ENCODE peak calls at places on chromosomes 3 and 15, in four cellular contexts. V is A549, M is HepG2, B is K562. L is an unnamed sample.

GRCh38 chr3:40018369-40018768 is 209.0 kb downstream of the MYRIP start:
- DNase-seq in M (no peak), B (no peak), V (no peak), L (no peak)

GRCh38 chr15:65857718-65858402 is 11.4 kb upstream of the RAB11A start:
- DNase-seq in B (no peak), V (no peak), M (no peak), L (no peak)

GRCh38 chr3:17771177-17772048 is 29.0 kb upstream of the TBC1D5 start:
- DNase-seq in B (peak; percentile 89), V (peak; percentile 23), M (no peak), L (no peak)

GRCh38 chr15:101406796-101407195 is 82.7 kb downstream of the PCSK6 start:
- DNase-seq in M (no peak), B (no peak), V (no peak), L (no peak)

GRCh38 chr15:23835944-23836343 is 148.8 kb upstream of the NDN start:
- DNase-seq in B (no peak), M (no peak), V (peak; percentile 10), L (no peak)

GRCh38 chr3:14202874-14203520 is 24.4 kb downstream of the LSM3 start:
- DNase-seq in V (no peak), B (no peak), M (no peak), L (no peak)

GRCh38 chr15:58686286-58686685 is 63.2 kb downstream of the ADAM10 start:
- DNase-seq in V (no peak), M (no peak), B (no peak), L (no peak)

GRCh38 chr15:58362262-58362922 is 69.4 kb upstream of the LIPC start:
- DNase-seq in M (no peak), V (no peak), B (no peak), L (no peak)

GRCh38 chr3:33317963-33318708 is 40.9 kb downstream of the FBXL2 start:
- DNase-seq in B (no peak), V (peak; percentile 31), M (peak; percentile 18), L (no peak)

GRCh38 chr3:196341142-196341541 is 3.0 kb upstream of the TM4SF19 start:
- DNase-seq in B (peak; percentile 37), V (no peak), M (no peak), L (peak; percentile 72)

GRCh38 chr15:31352283-31352880 is 25.7 kb downstream of the KLF13 start:
- DNase-seq in V (no peak), B (no peak), M (no peak), L (peak; percentile 4)

GRCh38 chr3:72011495-72011894 is 226.5 kb upstream of the PROK2 start:
- DNase-seq in M (no peak), V (no peak), B (no peak), L (peak; percentile 62)

GRCh38 chr15:49895337-49896223 is 223.5 kb downstream of the ATP8B4 start:
- DNase-seq in B (no peak), V (no peak), M (no peak), L (peak; percentile 19)

GRCh38 chr3:170785454-170785853 is 84.5 kb downstream of the RPL22L1 start:
- DNase-seq in B (no peak), V (no peak), M (no peak), L (no peak)

GRCh38 chr3:34070831-34071230 is 272.4 kb downstream of the PDCD6IP start:
- DNase-seq in V (no peak), M (no peak), B (no peak), L (no peak)

GRCh38 chr15:90941038-90941437 is 6.0 kb downstream of the UNC45A start:
- DNase-seq in M (no peak), B (no peak), V (no peak), L (no peak)

GRCh38 chr15:90946941-90947576 is 7.6 kb upstream of the RCCD1 start:
- DNase-seq in V (no peak), B (peak; percentile 58), M (no peak), L (no peak)

GRCh38 chr15:90939756-90940155 is 4.7 kb downstream of the UNC45A start:
- DNase-seq in M (no peak), V (no peak), B (no peak), L (no peak)

GRCh38 chr15:90946538-90946937 is 8.1 kb upstream of the RCCD1 start:
- DNase-seq in M (no peak), B (no peak), V (no peak), L (no peak)

GRCh38 chr15:90942354-90943120 is 7.5 kb downstream of the UNC45A start:
- DNase-seq in V (no peak), M (no peak), B (no peak), L (no peak)
- TF ChIP-seq MAZ in V (no peak), M (no peak), B (no peak), L (no peak)

GRCh38 chr15:88637841-88638625 is 783 bp upstream of the ISG20 start:
- DNase-seq in B (peak; percentile 15), M (peak; percentile 78), V (no peak), L (no peak)

GRCh38 chr15:88645171-88646087 is 6.6 kb downstream of the ISG20 start:
- DNase-seq in V (no peak), B (no peak), M (no peak), L (no peak)

GRCh38 chr15:88638626-88639372 is at the start of gene ISG20:
- DNase-seq in B (peak; percentile 95), M (peak; percentile 95), V (peak; percentile 98), L (peak; percentile 99)

GRCh38 chr15:88644741-88645140 is 5.9 kb downstream of the ISG20 start:
- DNase-seq in M (no peak), B (no peak), V (no peak), L (no peak)

DNA sequence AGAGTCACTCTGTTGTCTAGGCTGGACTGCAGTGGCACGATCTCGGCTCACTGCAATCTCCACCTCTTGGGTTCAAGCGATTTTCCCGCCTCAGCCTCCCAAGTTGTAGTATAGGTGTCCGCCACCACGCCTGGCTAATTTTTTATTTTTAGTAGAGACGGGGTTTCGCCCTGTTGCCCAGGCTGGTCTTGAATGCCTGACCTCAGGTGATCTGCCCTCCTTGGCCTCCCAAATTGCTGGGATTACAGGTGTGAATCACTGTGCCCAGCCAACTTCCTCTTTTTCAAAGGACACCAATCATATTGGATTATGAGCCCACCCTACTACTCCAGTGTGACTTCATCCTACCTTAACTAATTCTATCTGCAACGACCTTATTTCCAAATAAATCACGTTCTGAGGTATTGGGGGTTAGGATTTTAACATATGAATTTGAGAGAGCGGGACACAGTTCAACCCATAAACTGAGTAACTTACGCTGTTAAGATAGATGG is 3.2 kb downstream of the ISG20 start:
- DNase-seq in M (no peak), B (no peak), V (no peak), L (no peak)
- TF ChIP-seq MAZ in M (no peak), B (no peak), V (no peak), L (no peak)

GRCh38 chr15:64844576-64845140 is 2.9 kb downstream of the PLEKHO2 start:
- DNase-seq in B (no peak), V (no peak), M (no peak), L (no peak)
- TF ChIP-seq MAZ in B (no peak), V (no peak), M (no peak), L (no peak)

GRCh38 chr3:48694610-48695051 is 8.9 kb upstream of the NCKIPSD start:
- DNase-seq in B (no peak), V (peak; percentile 25), M (no peak), L (peak; percentile 85)
- TF ChIP-seq MAZ in B (no peak), V (no peak), M (no peak), L (peak; percentile 92)

GRCh38 chr3:73552700-73553099 is 72.0 kb downstream of the PDZRN3 start:
- DNase-seq in V (no peak), M (no peak), B (no peak), L (peak; percentile 88)

GRCh38 chr3:73549071-73549600 is 75.6 kb downstream of the PDZRN3 start:
- DNase-seq in M (no peak), B (no peak), V (no peak), L (no peak)

GRCh38 chr3:73546961-73547360 is 77.8 kb downstream of the PDZRN3 start:
- DNase-seq in B (no peak), M (no peak), V (no peak), L (peak; percentile 96)

GRCh38 chr3:73550011-73550410 is 74.7 kb downstream of the PDZRN3 start:
- DNase-seq in M (no peak), V (no peak), B (no peak), L (no peak)

DNA sequence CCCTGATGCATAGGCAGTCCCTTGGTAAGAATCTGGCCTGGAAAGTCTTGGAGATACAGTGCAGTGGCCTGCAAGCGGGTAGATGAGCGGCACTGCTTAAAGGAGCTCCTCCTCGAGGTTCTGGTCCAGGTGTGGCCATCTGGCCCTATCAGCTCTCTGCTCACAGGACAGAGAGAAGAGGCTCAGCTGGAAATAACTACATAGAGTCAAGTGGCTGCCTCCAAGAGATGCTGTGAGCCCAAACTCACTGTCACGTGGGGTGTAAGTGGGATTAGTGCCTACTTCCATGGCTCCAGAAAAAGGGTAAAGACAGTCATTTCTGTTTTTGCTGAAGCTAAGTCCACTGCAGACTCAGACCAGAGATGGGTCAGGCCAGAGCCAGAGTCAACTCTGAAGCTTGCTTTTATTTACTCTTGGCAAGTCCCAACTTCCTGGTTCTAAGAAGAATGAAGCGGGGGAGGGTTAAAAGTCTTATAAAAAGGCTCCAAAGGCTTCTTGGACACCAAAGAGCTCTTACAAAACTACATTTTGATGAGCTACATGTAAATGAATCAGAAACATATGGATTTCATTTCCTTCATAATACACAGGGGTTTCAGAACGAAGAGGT is 77.2 kb downstream of the PDZRN3 start:
- DNase-seq in V (no peak), M (no peak), B (no peak), L (peak; percentile 94)
- TF ChIP-seq MAZ in V (no peak), M (no peak), B (no peak), L (no peak)

DNA sequence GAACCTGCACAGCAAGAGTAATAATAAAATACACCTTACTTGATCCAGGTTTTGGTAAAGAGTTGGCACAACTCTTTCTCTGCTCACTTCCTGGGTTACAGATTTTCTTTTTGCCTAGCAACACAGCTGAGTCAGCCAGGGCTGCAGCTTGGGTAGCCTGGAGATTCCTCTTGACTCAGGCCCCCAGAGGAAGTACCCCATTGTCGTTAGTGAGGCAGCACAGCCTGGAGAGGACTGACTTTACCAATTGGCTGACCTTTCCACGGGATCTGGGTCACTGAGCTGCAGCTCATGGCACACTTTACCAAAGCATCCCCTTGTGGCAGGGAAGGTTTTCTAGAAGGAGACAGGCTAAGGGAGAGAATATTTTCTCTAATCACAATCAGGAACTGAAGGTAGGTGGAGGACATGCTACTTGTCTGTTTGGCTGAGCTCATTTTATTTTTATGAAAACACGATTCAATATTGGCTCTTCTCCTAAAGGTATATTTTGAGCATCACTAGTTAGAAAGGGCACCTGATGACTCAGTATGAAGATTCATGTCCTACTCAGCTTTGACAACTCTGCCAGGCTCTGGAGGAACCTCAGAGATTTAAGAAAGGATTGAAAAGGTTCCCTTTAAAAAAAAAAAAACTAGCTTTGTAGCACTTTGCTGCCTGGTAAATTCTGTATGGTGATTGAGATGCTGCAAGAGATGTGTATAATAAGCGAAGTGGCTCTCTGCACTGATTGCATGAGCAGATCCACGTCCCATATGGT is 124.9 kb downstream of the CHDH start:
- DNase-seq in M (no peak), B (no peak), V (no peak), L (peak; percentile 5)
- TF ChIP-seq MAZ in M (no peak), B (no peak), V (no peak), L (no peak)

L was measured in IMR-90.